ENCODE peak calls at places on chromosome 6, in nine cellular contexts. I is tibial artery; M is BE2C; T is heart right ventricle; C is AG10803; P is kidney; G is CD8-positive, alpha-beta T cell; B is neural progenitor cell; W is cardiac muscle cell. S is an unnamed sample.

GRCh38 chr6:87366428-87366827 is 21.8 kb downstream of the C6orf163 start:
- DNase-seq in I (no peak), M (no peak), T (no peak), C (no peak), P (no peak), G (no peak), B (no peak), W (no peak), S (no peak)

GRCh38 chr6:35305117-35305516 is 7.5 kb downstream of the DEF6 start:
- DNase-seq in I (no peak), M (no peak), T (no peak), C (no peak), P (no peak), G (no peak), B (no peak), W (no peak), S (no peak)

GRCh38 chr6:449057-449430 is 57.5 kb downstream of the IRF4 start:
- DNase-seq in I (peak; percentile 42), M (no peak), T (no peak), C (no peak), P (no peak), G (no peak), B (no peak), W (no peak), S (no peak)

GRCh38 chr6:17724341-17724740 is 17.6 kb upstream of the NUP153 start:
- DNase-seq in I (no peak), M (no peak), T (no peak), C (no peak), P (no peak), G (no peak), B (no peak), W (no peak), S (no peak)

GRCh38 chr6:43738267-43738676 is 31.7 kb upstream of the VEGFA start:
- DNase-seq in I (no peak), M (no peak), T (no peak), C (no peak), P (no peak), G (no peak), B (no peak), W (no peak), S (no peak)

GRCh38 chr6:131410785-131411184 is 162.2 kb upstream of the ARG1 start:
- DNase-seq in I (no peak), M (no peak), T (no peak), C (no peak), P (no peak), G (no peak), B (no peak), W (no peak), S (no peak)

GRCh38 chr6:155272353-155273222 is 8.8 kb downstream of the CLDN20 start:
- DNase-seq in I (no peak), M (no peak), T (no peak), C (peak; percentile 85), P (no peak), G (no peak), B (no peak), W (peak; percentile 22), S (no peak)

GRCh38 chr6:15352884-15353283 is 107.0 kb downstream of the JARID2 start:
- DNase-seq in I (no peak), M (no peak), T (no peak), C (no peak), P (no peak), G (no peak), B (no peak), W (peak; percentile 44), S (no peak)

GRCh38 chr6:9711313-9711712 is 703.6 kb downstream of the TFAP2A start:
- DNase-seq in I (no peak), M (no peak), T (no peak), C (no peak), P (no peak), G (no peak), B (no peak), W (no peak), S (no peak)

GRCh38 chr6:92122746-92123145 is 1296.6 kb downstream of the EPHA7 start:
- DNase-seq in I (no peak), M (peak; percentile 20), T (no peak), C (no peak), P (no peak), G (no peak), B (peak; percentile 25), W (peak; percentile 0), S (no peak)
- TF ChIP-seq CTCF in I (no peak), M (peak; percentile 70), T (no peak), C (no peak), P (no peak), G (no peak), B (peak; percentile 67), W (no peak), S (no peak)

GRCh38 chr6:90369651-90370050 is 73.0 kb upstream of the BACH2 start:
- DNase-seq in I (no peak), M (no peak), T (no peak), C (no peak), P (no peak), G (no peak), B (no peak), W (peak; percentile 56), S (no peak)

GRCh38 chr6:90368001-90368400 is 71.4 kb upstream of the BACH2 start:
- DNase-seq in I (no peak), M (no peak), T (no peak), C (no peak), P (no peak), G (no peak), B (no peak), W (no peak), S (no peak)

GRCh38 chr6:90369024-90369519 is 72.4 kb upstream of the BACH2 start:
- DNase-seq in I (peak; percentile 86), M (no peak), T (peak; percentile 65), C (peak; percentile 100), P (no peak), G (no peak), B (peak; percentile 34), W (peak; percentile 99), S (peak; percentile 100)

GRCh38 chr6:90370493-90370959 is 73.9 kb upstream of the BACH2 start:
- DNase-seq in I (no peak), M (no peak), T (no peak), C (no peak), P (no peak), G (no peak), B (no peak), W (no peak), S (no peak)

GRCh38 chr6:90368601-90369000 is 72.0 kb upstream of the BACH2 start:
- DNase-seq in I (no peak), M (no peak), T (no peak), C (peak; percentile 48), P (no peak), G (no peak), B (no peak), W (peak; percentile 45), S (no peak)
- H3K4me3 ChIP-seq in I (no peak overlapping the region), M (no peak overlapping the region), T (no peak overlapping the region), C (no peak overlapping the region), P (no peak overlapping the region), G (no peak overlapping the region), B (no peak overlapping the region), W (no peak overlapping the region), S (no peak overlapping the region)

GRCh38 chr6:20402181-20403079 is 751 bp downstream of the E2F3 start:
- DNase-seq in I (peak; percentile 72), M (peak; percentile 60), T (peak; percentile 67), C (peak; percentile 24), P (peak; percentile 86), G (peak; percentile 7), B (peak; percentile 70), W (peak; percentile 35), S (no peak)

GRCh38 chr6:20399518-20399917 is 2.2 kb upstream of the E2F3 start:
- DNase-seq in I (no peak), M (no peak), T (no peak), C (no peak), P (no peak), G (no peak), B (no peak), W (no peak), S (no peak)

GRCh38 chr6:20401403-20402180 is at the start of gene E2F3:
- DNase-seq in I (peak; percentile 100), M (peak; percentile 99), T (peak; percentile 100), C (peak; percentile 100), P (peak; percentile 100), G (peak; percentile 98), B (peak; percentile 100), W (peak; percentile 100), S (peak; percentile 99)

GRCh38 chr6:20403080-20403765 is 1.5 kb downstream of the E2F3 start:
- DNase-seq in I (peak; percentile 96), M (peak; percentile 94), T (peak; percentile 90), C (peak; percentile 88), P (peak; percentile 97), G (peak; percentile 75), B (peak; percentile 90), W (peak; percentile 88), S (no peak)

DNA sequence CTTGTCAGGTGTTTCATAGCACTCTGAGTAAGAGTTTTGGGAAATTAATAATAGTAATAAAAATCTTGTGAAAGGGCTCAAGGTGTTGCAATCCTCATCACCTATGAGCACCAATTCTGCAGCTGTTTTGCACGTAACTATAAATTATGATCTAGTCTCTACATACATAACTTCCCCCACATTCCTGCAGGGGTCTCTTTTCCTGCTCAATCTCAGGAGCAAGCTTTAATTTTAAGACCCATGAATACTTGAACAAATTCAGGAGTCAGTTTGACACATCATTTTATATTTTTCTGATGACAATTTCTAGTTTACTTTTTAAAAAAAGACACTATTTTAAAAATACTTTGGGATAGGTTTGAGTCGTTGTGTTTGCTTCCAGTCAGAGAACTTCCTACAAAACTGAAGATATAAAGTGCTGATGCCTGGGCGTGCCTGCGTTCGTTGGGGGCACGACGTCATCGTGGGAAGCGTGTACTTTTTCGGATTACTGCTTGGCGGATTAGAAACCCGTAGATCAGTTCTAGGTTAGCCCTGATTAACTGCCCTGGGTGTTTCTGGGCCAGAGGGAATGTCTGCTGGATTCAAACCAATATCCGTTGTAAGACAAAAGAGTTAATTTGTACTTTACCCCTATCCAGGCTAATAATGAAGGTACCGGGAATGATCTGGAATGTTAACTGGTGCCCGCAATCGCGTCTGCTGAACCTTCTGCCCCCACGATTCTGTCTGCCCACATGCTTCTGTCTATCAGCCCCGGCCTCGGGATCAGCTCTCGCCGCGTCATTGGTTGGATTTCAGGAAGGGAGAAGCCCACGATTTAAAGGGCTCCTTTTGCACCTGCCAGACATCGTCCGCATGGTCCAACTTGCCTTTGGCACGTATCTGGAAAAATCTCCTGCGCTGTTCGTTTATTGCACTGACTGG is 940 bp upstream of the E2F3 start:
- DNase-seq in I (no peak), M (peak; percentile 75), T (peak; percentile 14), C (peak; percentile 24), P (peak; percentile 84), G (no peak), B (peak; percentile 83), W (peak; percentile 37), S (no peak)
- TF ChIP-seq CTCF in I (peak; percentile 42), M (peak; percentile 63), T (peak; percentile 25), C (peak; percentile 36), P (peak; percentile 37), G (no peak), B (peak; percentile 55), W (peak; percentile 46), S (no peak)

DNA sequence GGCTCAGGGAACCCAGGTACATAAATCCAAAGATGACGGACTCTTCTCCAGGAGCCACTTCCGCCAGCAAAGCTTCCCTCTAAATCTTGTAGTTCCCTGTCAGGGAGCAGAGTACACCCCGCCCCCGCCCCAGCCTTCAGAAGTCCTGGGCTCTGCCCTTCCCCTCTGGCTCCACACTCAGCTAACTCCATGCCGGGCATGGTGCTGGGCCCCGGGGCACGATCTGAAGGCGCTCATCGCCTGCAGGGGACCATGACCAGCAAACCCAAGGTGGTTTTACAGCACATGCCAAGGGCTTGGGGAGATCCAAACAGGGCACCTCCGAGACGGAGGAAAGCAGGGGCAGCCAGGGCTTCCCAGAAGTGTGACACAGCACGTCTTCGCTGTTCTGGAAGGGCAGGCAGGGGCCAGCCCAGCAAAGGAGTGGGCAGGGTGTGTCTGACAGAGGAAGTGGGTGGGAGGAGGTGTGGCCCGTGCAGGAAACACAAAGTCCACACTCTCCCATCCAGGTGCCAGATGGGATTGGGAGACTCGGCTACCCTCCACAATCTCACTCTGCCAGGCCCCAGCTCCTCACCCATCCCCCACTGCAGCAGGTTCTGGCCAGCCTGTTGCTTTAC is 41.6 kb upstream of the SLC22A2 start:
- DNase-seq in I (no peak), M (no peak), T (no peak), C (no peak), P (peak; percentile 86), G (no peak), B (no peak), W (no peak), S (no peak)
- H3K4me3 ChIP-seq in I (no peak overlapping the region), M (no peak overlapping the region), T (no peak overlapping the region), C (no peak overlapping the region), P (peak overlapping the region; percentile 20), G (no peak overlapping the region), B (no peak overlapping the region), W (no peak overlapping the region), S (no peak overlapping the region)

S was measured in AG04449.